ENCODE peak calls at places on chromosomes 13 and 19, in six cellular contexts. N, E, I, G, X and R are unnamed samples.

GRCh38 chr19:17706750-17707181 is 12.5 kb upstream of the MAP1S start:
- DNase-seq in N (peak; percentile 60), E (peak; percentile 50), I (peak; percentile 35), G (peak; percentile 56), X (no peak), R (peak; percentile 65)

GRCh38 chr19:38149597-38149996 is 74.4 kb downstream of the DPF1 start:
- DNase-seq in N (peak; percentile 27), E (peak; percentile 13), I (no peak), G (peak; percentile 21), X (no peak), R (peak; percentile 34)

GRCh38 chr13:26272621-26273020 is 18.7 kb downstream of the CDK8 start:
- DNase-seq in N (no peak), E (no peak), I (no peak), G (no peak), X (no peak), R (no peak)

GRCh38 chr19:30371960-30372824 is at the start of gene ZNF536:
- DNase-seq in N (no peak), E (no peak), I (no peak), G (no peak), X (no peak), R (no peak)

GRCh38 chr13:107035778-107036177 is 467.8 kb upstream of the ARGLU1 start:
- DNase-seq in N (no peak), E (peak; percentile 47), I (no peak), G (peak; percentile 4), X (no peak), R (peak; percentile 78)

GRCh38 chr19:31264379-31264778 is 84.9 kb downstream of the TSHZ3 start:
- DNase-seq in N (no peak), E (no peak), I (no peak), G (no peak), X (no peak), R (no peak)

GRCh38 chr19:18743281-18743825 is 47.8 kb downstream of the COMP start:
- DNase-seq in N (peak; percentile 37), E (no peak), I (peak; percentile 95), G (no peak), X (no peak), R (peak; percentile 88)

GRCh38 chr19:13848811-13849241 is 28.1 kb upstream of the NANOS3 start:
- DNase-seq in N (no peak), E (no peak), I (no peak), G (no peak), X (no peak), R (no peak)

GRCh38 chr19:29663861-29664752 is 1.2 kb upstream of the PLEKHF1 start:
- DNase-seq in N (no peak), E (peak; percentile 48), I (peak; percentile 57), G (peak; percentile 37), X (no peak), R (peak; percentile 38)

GRCh38 chr13:35014606-35015005 is 72.5 kb downstream of the NBEA start:
- DNase-seq in N (no peak), E (no peak), I (no peak), G (no peak), X (no peak), R (no peak)

GRCh38 chr13:27338816-27339215 is 68.2 kb downstream of the RASL11A start:
- DNase-seq in N (peak; percentile 57), E (peak; percentile 11), I (no peak), G (peak; percentile 53), X (no peak), R (no peak)

GRCh38 chr19:16901491-16902175 is 12.8 kb downstream of the F2RL3 start:
- DNase-seq in N (no peak), E (no peak), I (no peak), G (no peak), X (no peak), R (no peak)

GRCh38 chr19:994516-994915 is 5.7 kb upstream of the GRIN3B start:
- DNase-seq in N (no peak), E (no peak), I (no peak), G (no peak), X (no peak), R (no peak)

GRCh38 chr19:8101311-8101710 is 48.1 kb downstream of the FBN3 start:
- DNase-seq in N (no peak), E (no peak), I (no peak), G (no peak), X (no peak), R (no peak)

GRCh38 chr19:45468803-45469131 is 971 bp downstream of the FOSB start:
- DNase-seq in N (no peak), E (no peak), I (no peak), G (peak; percentile 53), X (no peak), R (peak; percentile 61)

GRCh38 chr19:38812004-38812840 is 523 bp downstream of the LGALS4 start:
- DNase-seq in N (no peak), E (no peak), I (no peak), G (no peak), X (no peak), R (no peak)

GRCh38 chr19:4347521-4347920 is 4.2 kb downstream of the MPND start:
- DNase-seq in N (no peak), E (no peak), I (peak; percentile 81), G (no peak), X (no peak), R (peak; percentile 86)

GRCh38 chr19:17969096-17969792 is 2.3 kb downstream of the KCNN1 start:
- DNase-seq in N (no peak), E (no peak), I (no peak), G (no peak), X (no peak), R (no peak)

GRCh38 chr13:95771950-95772349 is 95.0 kb downstream of the DNAJC3 start:
- DNase-seq in N (no peak), E (no peak), I (no peak), G (no peak), X (no peak), R (no peak)